ENCODE peak calls at places on chromosome 14, in four cellular contexts. R, E, Y and F are unnamed samples.

GRCh38 chr14:52355016-52355430 is 40.9 kb downstream of the PTGER2 start:
- DNase-seq in R (no peak), E (no peak), Y (no peak), F (no peak)

GRCh38 chr14:54399560-54399959 is 2.8 kb downstream of the CDKN3 start:
- DNase-seq in R (no peak), E (no peak), Y (no peak), F (no peak)

GRCh38 chr14:92601131-92601710 is 87.6 kb downstream of the RIN3 start:
- DNase-seq in R (no peak), E (no peak), Y (no peak), F (no peak)

GRCh38 chr14:100868621-100869370 is 34.7 kb downstream of the RTL1 start:
- DNase-seq in R (no peak), E (peak), Y (no peak), F (no peak)

GRCh38 chr14:104443391-104444158 is 136.0 kb upstream of the C14orf180 start:
- DNase-seq in R (no peak), E (peak), Y (no peak), F (no peak)

GRCh38 chr14:63045612-63046320 is 508 bp upstream of the KCNH5 start:
- DNase-seq in R (no peak), E (peak), Y (no peak), F (no peak)

GRCh38 chr14:22024117-22024516 is 350.5 kb upstream of the OR4E1 start:
- DNase-seq in R (no peak), E (no peak), Y (no peak), F (no peak)

GRCh38 chr14:68238956-68239355 is 419.4 kb downstream of the RAD51B start:
- DNase-seq in R (no peak), E (no peak), Y (no peak), F (no peak)

GRCh38 chr14:64080452-64080851 is 213.7 kb downstream of the ESR2 start:
- DNase-seq in R (no peak), E (no peak), Y (no peak), F (no peak)

GRCh38 chr14:104390221-104390931 is 189.2 kb upstream of the C14orf180 start:
- DNase-seq in R (no peak), E (no peak), Y (no peak), F (no peak)

GRCh38 chr14:56808314-56809201 is 1.7 kb downstream of the OTX2 start:
- DNase-seq in R (no peak), E (no peak), Y (no peak), F (no peak)

GRCh38 chr14:64970776-64971451 is 1.2 kb downstream of the RAB15 start:
- DNase-seq in R (no peak), E (no peak), Y (no peak), F (no peak)

GRCh38 chr14:80663541-80663940 is 278.0 kb downstream of the CEP128 start:
- DNase-seq in R (no peak), E (no peak), Y (no peak), F (no peak)

GRCh38 chr14:30337456-30337855 is 221.5 kb upstream of the G2E3 start:
- DNase-seq in R (no peak), E (no peak), Y (no peak), F (no peak)

GRCh38 chr14:99672506-99673327 is 11.4 kb upstream of the CYP46A1 start:
- DNase-seq in R (no peak), E (no peak), Y (no peak), F (peak)

GRCh38 chr14:83217492-83217891 is 1683.8 kb upstream of the SEL1L start:
- DNase-seq in R (no peak), E (no peak), Y (no peak), F (no peak)

GRCh38 chr14:38065101-38065762 is 142.5 kb upstream of the SSTR1 start:
- DNase-seq in R (no peak), E (no peak), Y (no peak), F (peak)

GRCh38 chr14:100076133-100076532 is 10.9 kb downstream of the EVL start:
- DNase-seq in R (no peak), E (peak), Y (no peak), F (no peak)

GRCh38 chr14:88868558-88869159 is 44.2 kb downstream of the TTC8 start:
- DNase-seq in R (no peak), E (no peak), Y (no peak), F (peak)

GRCh38 chr14:59507063-59507751 is 22.9 kb downstream of the JKAMP start:
- DNase-seq in R (no peak), E (no peak), Y (peak), F (peak)

GRCh38 chr14:23512156-23512555 is 39.4 kb downstream of the ZFHX2 start:
- DNase-seq in R (no peak), E (no peak), Y (no peak), F (peak)

GRCh38 chr14:62667515-62667914 is 377.7 kb downstream of the KCNH5 start:
- DNase-seq in R (no peak), E (no peak), Y (no peak), F (no peak)

GRCh38 chr14:93655078-93655750 is 133.1 kb downstream of the PRIMA1 start:
- DNase-seq in R (no peak), E (no peak), Y (no peak), F (peak)

GRCh38 chr14:54696998-54697397 is 130.1 kb downstream of the SAMD4A start:
- DNase-seq in R (no peak), E (no peak), Y (no peak), F (no peak)

GRCh38 chr14:68585690-68586089 is 207.2 kb downstream of the ZFP36L1 start:
- DNase-seq in R (no peak), E (no peak), Y (no peak), F (no peak)

GRCh38 chr14:24092110-24092959 is 1.8 kb upstream of the PCK2 start:
- DNase-seq in R (no peak), E (no peak), Y (peak), F (no peak)

GRCh38 chr14:105528197-105528858 is 1.9 kb downstream of the TMEM121 start:
- DNase-seq in R (peak), E (peak), Y (peak), F (peak)

GRCh38 chr14:38143651-38144505 is 63.8 kb upstream of the SSTR1 start:
- DNase-seq in R (no peak), E (no peak), Y (no peak), F (no peak)

GRCh38 chr14:54450535-54450934 is 9.4 kb upstream of the CNIH1 start:
- DNase-seq in R (no peak), E (no peak), Y (no peak), F (peak)

GRCh38 chr14:30607156-30607780 is 14.9 kb upstream of the SCFD1 start:
- DNase-seq in R (no peak), E (no peak), Y (no peak), F (no peak)

GRCh38 chr14:102055181-102055901 is 31.5 kb downstream of the HSP90AA1 start:
- DNase-seq in R (no peak), E (no peak), Y (no peak), F (no peak)

GRCh38 chr14:30521899-30522736 is 36.8 kb upstream of the G2E3 start:
- DNase-seq in R (no peak), E (no peak), Y (no peak), F (peak)

GRCh38 chr14:77088219-77088618 is 9.8 kb upstream of the CIPC start:
- DNase-seq in R (no peak), E (no peak), Y (peak), F (no peak)

GRCh38 chr14:24634158-24634557 is at the start of gene GZMB:
- DNase-seq in R (no peak), E (no peak), Y (no peak), F (no peak)